ENCODE peak calls at places on chromosomes 2 and 18, in eight cellular contexts. One of them, this sample, is unnamed.

GRCh38 chr2:236674238-236674637 is 104.6 kb downstream of the ACKR3 start:
- DNase-seq in SW 1271: no peak
- DNase-seq in CD14-positive monocyte: no peak
- DNase-seq in activated gamma-delta T cell treated with Interleukin-2 at 50 U/mL for 16 hours: no peak
- DNase-seq in left lobe of liver: no peak
- DNase-seq in endothelial cell: no peak
- DNase-seq in activated CD4-positive, alpha-beta T cell treated with anti-CD3 and anti-CD28 coated beads for 48 hours: no peak
- DNase-seq in glutamatergic neuron: no peak
- DNase-seq in this sample: no peak

GRCh38 chr2:128644156-128644555 is 325.5 kb upstream of the HS6ST1 start:
- DNase-seq in activated gamma-delta T cell treated with Interleukin-2 at 50 U/mL for 16 hours: no peak
- DNase-seq in CD14-positive monocyte: no peak
- DNase-seq in endothelial cell: no peak
- DNase-seq in activated CD4-positive, alpha-beta T cell treated with anti-CD3 and anti-CD28 coated beads for 48 hours: no peak
- DNase-seq in glutamatergic neuron: peak; percentile 52
- DNase-seq in SW 1271: no peak
- DNase-seq in left lobe of liver: peak; percentile 28
- DNase-seq in this sample: no peak

GRCh38 chr2:66686768-66687167 is 251.8 kb downstream of the MEIS1 start:
- DNase-seq in SW 1271: no peak
- DNase-seq in activated gamma-delta T cell treated with Interleukin-2 at 50 U/mL for 16 hours: no peak
- DNase-seq in glutamatergic neuron: no peak
- DNase-seq in endothelial cell: no peak
- DNase-seq in activated CD4-positive, alpha-beta T cell treated with anti-CD3 and anti-CD28 coated beads for 48 hours: no peak
- DNase-seq in CD14-positive monocyte: no peak
- DNase-seq in left lobe of liver: no peak
- DNase-seq in this sample: no peak

GRCh38 chr2:189751080-189751658 is 11.4 kb downstream of the OSGEPL1 start:
- DNase-seq in CD14-positive monocyte: no peak
- DNase-seq in glutamatergic neuron: peak; percentile 50
- DNase-seq in activated gamma-delta T cell treated with Interleukin-2 at 50 U/mL for 16 hours: peak; percentile 23
- DNase-seq in SW 1271: peak; percentile 47
- DNase-seq in activated CD4-positive, alpha-beta T cell treated with anti-CD3 and anti-CD28 coated beads for 48 hours: peak; percentile 49
- DNase-seq in left lobe of liver: no peak
- DNase-seq in endothelial cell: peak; percentile 41
- DNase-seq in this sample: peak; percentile 49

GRCh38 chr18:73535189-73535588 is 612.4 kb downstream of the FBXO15 start:
- DNase-seq in glutamatergic neuron: no peak
- DNase-seq in activated CD4-positive, alpha-beta T cell treated with anti-CD3 and anti-CD28 coated beads for 48 hours: no peak
- DNase-seq in endothelial cell: no peak
- DNase-seq in SW 1271: no peak
- DNase-seq in activated gamma-delta T cell treated with Interleukin-2 at 50 U/mL for 16 hours: no peak
- DNase-seq in CD14-positive monocyte: no peak
- DNase-seq in left lobe of liver: no peak
- DNase-seq in this sample: no peak

GRCh38 chr2:239386872-239387445 is 13.9 kb downstream of the HDAC4 start:
- DNase-seq in endothelial cell: no peak
- DNase-seq in CD14-positive monocyte: no peak
- DNase-seq in left lobe of liver: no peak
- DNase-seq in SW 1271: no peak
- DNase-seq in activated CD4-positive, alpha-beta T cell treated with anti-CD3 and anti-CD28 coated beads for 48 hours: no peak
- DNase-seq in activated gamma-delta T cell treated with Interleukin-2 at 50 U/mL for 16 hours: no peak
- DNase-seq in glutamatergic neuron: peak; percentile 9
- DNase-seq in this sample: no peak

GRCh38 chr18:55856191-55856590 is 268.2 kb upstream of the TCF4 start:
- DNase-seq in endothelial cell: no peak
- DNase-seq in activated gamma-delta T cell treated with Interleukin-2 at 50 U/mL for 16 hours: no peak
- DNase-seq in activated CD4-positive, alpha-beta T cell treated with anti-CD3 and anti-CD28 coated beads for 48 hours: no peak
- DNase-seq in glutamatergic neuron: no peak
- DNase-seq in left lobe of liver: no peak
- DNase-seq in CD14-positive monocyte: no peak
- DNase-seq in SW 1271: peak; percentile 87
- DNase-seq in this sample: no peak

GRCh38 chr2:167292430-167293171 is 404.3 kb downstream of the XIRP2 start:
- DNase-seq in activated CD4-positive, alpha-beta T cell treated with anti-CD3 and anti-CD28 coated beads for 48 hours: peak; percentile 78
- DNase-seq in left lobe of liver: peak; percentile 55
- DNase-seq in glutamatergic neuron: peak; percentile 92
- DNase-seq in SW 1271: peak; percentile 87
- DNase-seq in endothelial cell: peak; percentile 90
- DNase-seq in CD14-positive monocyte: peak; percentile 54
- DNase-seq in activated gamma-delta T cell treated with Interleukin-2 at 50 U/mL for 16 hours: peak; percentile 31
- DNase-seq in this sample: peak; percentile 96

GRCh38 chr2:232325324-232326273 is 53.0 kb upstream of the ALPP start:
- DNase-seq in glutamatergic neuron: peak; percentile 85
- DNase-seq in left lobe of liver: peak; percentile 74
- DNase-seq in CD14-positive monocyte: peak; percentile 67
- DNase-seq in endothelial cell: peak; percentile 89
- DNase-seq in activated CD4-positive, alpha-beta T cell treated with anti-CD3 and anti-CD28 coated beads for 48 hours: peak; percentile 66
- DNase-seq in activated gamma-delta T cell treated with Interleukin-2 at 50 U/mL for 16 hours: peak; percentile 49
- DNase-seq in SW 1271: no peak
- DNase-seq in this sample: peak; percentile 71

This sample was measured in SK-N-SH.